ENCODE peak calls at places on chromosomes 7 and 10, in five cellular contexts. Y is A549, G is DMS 273 treated with DMSO at 0.1 percent for 48 hours, R is OCI-LY7, A is H4. V is an unnamed sample.

GRCh38 chr10:47356708-47357107 is 8.5 kb downstream of the RBP3 start:
- DNase-seq in Y (no peak), G (no peak), R (no peak), A (no peak), V (no peak)

GRCh38 chr7:43491984-43492383 is 90.9 kb upstream of the STK17A start:
- DNase-seq in Y (no peak), G (no peak), R (no peak), A (no peak), V (no peak)

GRCh38 chr10:128864554-128865300 is 602.3 kb upstream of the MGMT start:
- DNase-seq in Y (no peak), G (no peak), R (no peak), A (no peak), V (no peak)

GRCh38 chr7:77482015-77482414 is 55.1 kb upstream of the PTPN12 start:
- DNase-seq in Y (peak; percentile 63), G (no peak), R (no peak), A (peak; percentile 39), V (no peak)

GRCh38 chr10:62769574-62770242 is 34.8 kb upstream of the ADO start:
- DNase-seq in Y (no peak), G (no peak), R (no peak), A (no peak), V (no peak)

GRCh38 chr7:139722604-139723003 is 55.2 kb downstream of the HIPK2 start:
- DNase-seq in Y (no peak), G (no peak), R (no peak), A (no peak), V (no peak)

GRCh38 chr10:46542567-46543323 is 13.7 kb downstream of the GPRIN2 start:
- DNase-seq in Y (no peak), G (no peak), R (no peak), A (no peak), V (no peak)

GRCh38 chr10:98610301-98610700 is 163.6 kb upstream of the HPS1 start:
- DNase-seq in Y (no peak), G (no peak), R (no peak), A (no peak), V (no peak)

GRCh38 chr7:146002008-146002407 is 114.6 kb upstream of the CNTNAP2 start:
- DNase-seq in Y (no peak), G (no peak), R (no peak), A (no peak), V (no peak)

GRCh38 chr10:133117036-133117687 is 29.4 kb downstream of the ADGRA1 start:
- DNase-seq in Y (no peak), G (no peak), R (no peak), A (no peak), V (no peak)

GRCh38 chr10:24196426-24197039 is 12.4 kb upstream of the KIAA1217 start:
- DNase-seq in Y (peak; percentile 61), G (no peak), R (peak; percentile 67), A (peak; percentile 51), V (peak; percentile 48)

GRCh38 chr10:61409132-61409531 is 44.0 kb downstream of the TMEM26 start:
- DNase-seq in Y (no peak), G (no peak), R (no peak), A (no peak), V (no peak)

GRCh38 chr10:45592432-45592831 is 80.1 kb downstream of the ZFAND4 start:
- DNase-seq in Y (no peak), G (no peak), R (no peak), A (no peak), V (no peak)

GRCh38 chr7:15813448-15813847 is 127.0 kb upstream of the MEOX2 start:
- DNase-seq in Y (no peak), G (no peak), R (no peak), A (no peak), V (no peak)

GRCh38 chr10:3442451-3442990 is 269.9 kb upstream of the PITRM1 start:
- DNase-seq in Y (no peak), G (no peak), R (no peak), A (peak; percentile 24), V (no peak)

GRCh38 chr10:69452676-69453415 is 1.6 kb downstream of the TSPAN15 start:
- DNase-seq in Y (no peak), G (no peak), R (no peak), A (no peak), V (no peak)

GRCh38 chr7:151301471-151302462 is 39.8 kb upstream of the NUB1 start:
- DNase-seq in Y (no peak), G (no peak), R (no peak), A (no peak), V (no peak)

GRCh38 chr7:75813084-75813483 is 522 bp downstream of the CCL24 start:
- DNase-seq in Y (no peak), G (no peak), R (no peak), A (no peak), V (no peak)

GRCh38 chr7:4207011-4207410 is 475.1 kb upstream of the FOXK1 start:
- DNase-seq in Y (no peak), G (no peak), R (no peak), A (no peak), V (no peak)

V was measured in T1000.